ENCODE peak calls at places on chromosomes 12 and 14, in six cellular contexts. One of them, this sample, is unnamed.

GRCh38 chr12:110501378-110501721 is 561 bp downstream of the VPS29 start:
- DNase-seq in BE2C: peak; percentile 38
- DNase-seq in AG09309: peak; percentile 4
- DNase-seq in GM23338: peak; percentile 59
- DNase-seq in body of pancreas: peak; percentile 44
- DNase-seq in ovary: peak; percentile 26
- DNase-seq in this sample: no peak

GRCh38 chr14:92546347-92547053 is 32.9 kb downstream of the RIN3 start:
- DNase-seq in GM23338: no peak
- DNase-seq in ovary: no peak
- DNase-seq in BE2C: no peak
- DNase-seq in AG09309: no peak
- DNase-seq in body of pancreas: no peak
- DNase-seq in this sample: no peak

GRCh38 chr12:132491761-132492378 is 1.9 kb downstream of the FBRSL1 start:
- DNase-seq in ovary: no peak
- DNase-seq in GM23338: no peak
- DNase-seq in AG09309: no peak
- DNase-seq in body of pancreas: no peak
- DNase-seq in BE2C: no peak
- DNase-seq in this sample: no peak

GRCh38 chr12:109680521-109681030 is 33.0 kb upstream of the FAM222A start:
- DNase-seq in BE2C: no peak
- DNase-seq in body of pancreas: peak; percentile 37
- DNase-seq in ovary: no peak
- DNase-seq in AG09309: no peak
- DNase-seq in GM23338: no peak
- DNase-seq in this sample: no peak

GRCh38 chr12:2795291-2796186 is 769 bp downstream of the FKBP4 start:
- DNase-seq in body of pancreas: peak; percentile 78
- DNase-seq in GM23338: peak; percentile 79
- DNase-seq in ovary: peak; percentile 82
- DNase-seq in BE2C: peak; percentile 79
- DNase-seq in AG09309: no peak
- DNase-seq in this sample: peak; percentile 83

GRCh38 chr12:66678640-66679268 is at the start of gene GRIP1:
- DNase-seq in body of pancreas: no peak
- DNase-seq in AG09309: no peak
- DNase-seq in GM23338: peak; percentile 27
- DNase-seq in ovary: no peak
- DNase-seq in BE2C: no peak
- DNase-seq in this sample: no peak

GRCh38 chr14:96162741-96163140 is 41.9 kb upstream of the BDKRB2 start:
- DNase-seq in ovary: no peak
- DNase-seq in GM23338: no peak
- DNase-seq in AG09309: peak; percentile 51
- DNase-seq in BE2C: no peak
- DNase-seq in body of pancreas: no peak
- DNase-seq in this sample: peak; percentile 59

GRCh38 chr12:70006619-70006973 is 181.6 kb downstream of the MYRFL start:
- DNase-seq in AG09309: no peak
- DNase-seq in GM23338: no peak
- DNase-seq in BE2C: no peak
- DNase-seq in body of pancreas: no peak
- DNase-seq in ovary: no peak
- DNase-seq in this sample: no peak

GRCh38 chr12:121166356-121166755 is 33.7 kb downstream of the P2RX7 start:
- DNase-seq in AG09309: no peak
- DNase-seq in body of pancreas: no peak
- DNase-seq in ovary: no peak
- DNase-seq in BE2C: no peak
- DNase-seq in GM23338: no peak
- DNase-seq in this sample: no peak

GRCh38 chr14:68283378-68284123 is 464.0 kb downstream of the RAD51B start:
- DNase-seq in AG09309: no peak
- DNase-seq in BE2C: no peak
- DNase-seq in body of pancreas: no peak
- DNase-seq in GM23338: no peak
- DNase-seq in ovary: peak; percentile 38
- DNase-seq in this sample: no peak

GRCh38 chr12:66361703-66362102 is 59.4 kb downstream of the HELB start:
- DNase-seq in AG09309: no peak
- DNase-seq in BE2C: no peak
- DNase-seq in GM23338: no peak
- DNase-seq in body of pancreas: no peak
- DNase-seq in ovary: no peak
- DNase-seq in this sample: no peak

GRCh38 chr14:36910578-36910977 is 248.9 kb downstream of the PAX9 start:
- DNase-seq in ovary: no peak
- DNase-seq in BE2C: no peak
- DNase-seq in body of pancreas: no peak
- DNase-seq in AG09309: no peak
- DNase-seq in GM23338: no peak
- DNase-seq in this sample: no peak

GRCh38 chr12:108392284-108392683 is 53.2 kb upstream of the CMKLR1 start:
- DNase-seq in body of pancreas: no peak
- DNase-seq in ovary: no peak
- DNase-seq in AG09309: no peak
- DNase-seq in BE2C: peak; percentile 35
- DNase-seq in GM23338: no peak
- DNase-seq in this sample: no peak

GRCh38 chr14:68372363-68372762 is 420.5 kb downstream of the ZFP36L1 start:
- DNase-seq in GM23338: peak; percentile 77
- DNase-seq in ovary: no peak
- DNase-seq in BE2C: no peak
- DNase-seq in body of pancreas: no peak
- DNase-seq in AG09309: no peak
- DNase-seq in this sample: no peak

GRCh38 chr14:59155886-59156285 is 32.6 kb upstream of the DAAM1 start:
- DNase-seq in body of pancreas: no peak
- DNase-seq in ovary: no peak
- DNase-seq in GM23338: peak; percentile 22
- DNase-seq in AG09309: no peak
- DNase-seq in BE2C: no peak
- DNase-seq in this sample: no peak

GRCh38 chr12:65278576-65279386 is at the start of gene MSRB3:
- DNase-seq in GM23338: peak; percentile 88
- DNase-seq in ovary: peak; percentile 79
- DNase-seq in BE2C: peak; percentile 19
- DNase-seq in body of pancreas: peak; percentile 59
- DNase-seq in AG09309: peak; percentile 24
- DNase-seq in this sample: peak; percentile 89
- TF ChIP-seq CTCF in GM23338: no peak
- TF ChIP-seq CTCF in ovary: no peak
- TF ChIP-seq CTCF in BE2C: no peak
- TF ChIP-seq CTCF in body of pancreas: no peak
- TF ChIP-seq CTCF in AG09309: no peak
- TF ChIP-seq CTCF in this sample: no peak

DNA sequence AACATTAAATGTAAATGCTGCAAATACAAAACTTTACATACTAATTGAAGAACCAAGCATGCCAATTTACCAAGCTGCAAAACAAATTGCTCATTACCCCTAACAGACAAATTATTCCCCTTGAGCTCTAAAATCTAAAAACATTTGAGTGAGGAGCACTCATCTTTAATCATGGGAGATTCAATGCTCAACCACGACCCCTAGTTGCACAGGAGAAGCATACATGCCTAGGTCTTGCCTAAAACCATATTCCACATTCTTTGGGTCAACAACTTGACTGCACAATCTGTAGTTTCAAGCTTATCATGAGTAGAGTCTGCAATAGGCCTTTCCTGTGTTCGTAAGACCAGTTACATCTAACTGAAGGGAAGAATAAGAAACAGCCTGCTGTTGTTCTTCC is 69.7 kb downstream of the MGAT4C start:
- DNase-seq in body of pancreas: no peak
- DNase-seq in BE2C: no peak
- DNase-seq in GM23338: peak; percentile 13
- DNase-seq in AG09309: no peak
- DNase-seq in ovary: no peak
- DNase-seq in this sample: no peak
- TF ChIP-seq CTCF in body of pancreas: no peak
- TF ChIP-seq CTCF in BE2C: peak; percentile 15
- TF ChIP-seq CTCF in GM23338: peak; percentile 47
- TF ChIP-seq CTCF in AG09309: no peak
- TF ChIP-seq CTCF in ovary: no peak
- TF ChIP-seq CTCF in this sample: no peak

DNA sequence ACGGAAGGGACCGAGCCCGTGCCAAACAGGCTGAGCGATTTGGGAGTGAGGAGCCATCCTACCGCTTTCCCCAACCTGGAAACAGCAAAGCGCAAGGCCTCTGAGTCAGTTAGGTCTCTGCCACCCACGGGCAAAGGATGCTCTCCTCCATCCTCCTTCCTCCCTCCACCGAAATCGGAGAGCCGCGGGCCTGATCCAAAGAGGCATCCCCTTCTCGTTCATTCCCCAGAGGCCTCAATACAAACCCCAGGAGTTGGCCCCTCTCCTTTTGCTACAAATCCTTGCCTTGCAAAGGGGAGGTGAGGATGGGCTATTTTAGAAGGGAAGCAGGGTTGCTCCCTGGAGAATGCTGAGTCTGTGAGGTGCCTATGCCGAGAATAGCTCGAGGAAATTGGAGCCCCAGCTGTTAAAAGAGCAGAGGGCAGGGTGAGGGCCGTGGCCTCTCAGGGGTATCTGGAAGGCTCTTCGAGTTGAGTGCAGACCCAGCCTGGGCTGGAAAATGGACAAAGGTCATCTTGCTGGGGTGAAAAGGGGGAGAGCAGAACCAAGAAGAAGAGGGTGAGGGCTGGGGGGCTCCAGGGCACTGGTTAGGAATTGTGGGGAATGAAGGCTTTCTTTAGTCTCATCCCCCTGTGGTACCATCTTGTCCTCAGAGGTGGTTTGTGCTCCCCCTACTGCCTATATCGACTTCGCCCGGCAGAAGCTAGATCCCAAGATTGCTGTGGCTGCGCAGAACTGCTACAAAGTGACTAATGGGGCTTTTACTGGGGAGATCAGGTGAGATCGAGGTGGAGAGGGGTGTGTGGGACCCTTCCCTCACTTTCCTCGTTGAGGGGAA is 1.1 kb downstream of the TPI1 start:
- DNase-seq in body of pancreas: no peak
- DNase-seq in ovary: no peak
- DNase-seq in AG09309: no peak
- DNase-seq in BE2C: no peak
- DNase-seq in GM23338: no peak
- DNase-seq in this sample: no peak
- TF ChIP-seq CTCF in body of pancreas: no peak
- TF ChIP-seq CTCF in ovary: no peak
- TF ChIP-seq CTCF in AG09309: peak; percentile 30
- TF ChIP-seq CTCF in BE2C: peak; percentile 28
- TF ChIP-seq CTCF in GM23338: peak; percentile 19
- TF ChIP-seq CTCF in this sample: no peak

GRCh38 chr12:4108803-4109345 is 164.7 kb upstream of the CCND2 start:
- DNase-seq in ovary: no peak
- DNase-seq in BE2C: no peak
- DNase-seq in AG09309: no peak
- DNase-seq in body of pancreas: no peak
- DNase-seq in GM23338: no peak
- DNase-seq in this sample: no peak

GRCh38 chr12:4109826-4110225 is 163.7 kb upstream of the CCND2 start:
- DNase-seq in body of pancreas: no peak
- DNase-seq in GM23338: no peak
- DNase-seq in BE2C: no peak
- DNase-seq in AG09309: no peak
- DNase-seq in ovary: no peak
- DNase-seq in this sample: no peak

GRCh38 chr12:4106617-4107016 is 166.9 kb upstream of the CCND2 start:
- DNase-seq in GM23338: no peak
- DNase-seq in AG09309: no peak
- DNase-seq in body of pancreas: no peak
- DNase-seq in BE2C: no peak
- DNase-seq in ovary: no peak
- DNase-seq in this sample: no peak

GRCh38 chr12:4107911-4108697 is 165.5 kb upstream of the CCND2 start:
- DNase-seq in AG09309: no peak
- DNase-seq in GM23338: no peak
- DNase-seq in ovary: no peak
- DNase-seq in body of pancreas: no peak
- DNase-seq in BE2C: no peak
- DNase-seq in this sample: no peak

GRCh38 chr12:4107436-4107878 is 166.1 kb upstream of the CCND2 start:
- DNase-seq in GM23338: peak; percentile 94
- DNase-seq in AG09309: no peak
- DNase-seq in BE2C: no peak
- DNase-seq in ovary: no peak
- DNase-seq in body of pancreas: peak; percentile 23
- DNase-seq in this sample: no peak
- TF ChIP-seq CTCF in GM23338: peak; percentile 91
- TF ChIP-seq CTCF in AG09309: peak; percentile 58
- TF ChIP-seq CTCF in BE2C: peak; percentile 50
- TF ChIP-seq CTCF in ovary: no peak
- TF ChIP-seq CTCF in body of pancreas: peak; percentile 30
- TF ChIP-seq CTCF in this sample: no peak